ENCODE peak calls at places on chromosomes 3 and 15, in six cellular contexts. V is GM10248; L is Caco-2; W is stimulated activated CD4-positive, alpha-beta T cell treated with anti-CD3 and anti-CD28 coated beads, Interleukin-1b, Interleukin-23, amount 100 ng/mL, for 24 hours; C is C1 segment of cervical spinal cord; T is HS-5. O is an unnamed sample.

GRCh38 chr3:105365536-105366301 is 990 bp upstream of the ALCAM start:
- DNase-seq in T (no peak), L (no peak), C (peak), V (no peak), W (peak), O (peak)

GRCh38 chr3:187987919-187988318 is 166.0 kb upstream of the LPP start:
- DNase-seq in V (no peak), L (no peak), C (no peak), T (no peak), W (no peak), O (no peak)

GRCh38 chr15:57017024-57017423 is 98.6 kb downstream of the TCF12 start:
- DNase-seq in L (no peak), C (no peak), V (peak), T (no peak), W (no peak), O (no peak)

GRCh38 chr3:46127503-46127902 is 80.6 kb downstream of the CCR1 start:
- DNase-seq in V (no peak), W (no peak), T (peak), C (no peak), L (no peak), O (no peak)

GRCh38 chr3:123410149-123410515 is 38.8 kb downstream of the ADCY5 start:
- DNase-seq in W (no peak), C (no peak), T (no peak), L (no peak), V (no peak), O (no peak)

GRCh38 chr15:88657326-88658069 is 18.7 kb downstream of the ISG20 start:
- DNase-seq in V (peak), C (peak), L (no peak), T (no peak), W (no peak), O (no peak)

GRCh38 chr15:69398541-69398940 is 15.6 kb upstream of the KIF23 start:
- DNase-seq in V (no peak), W (no peak), L (no peak), C (no peak), T (no peak), O (no peak)

GRCh38 chr15:74767167-74768098 is 14.4 kb upstream of the CSK start:
- DNase-seq in L (no peak), T (no peak), V (no peak), C (no peak), W (no peak), O (no peak)

GRCh38 chr3:42518800-42519567 is 16.5 kb downstream of the VIPR1 start:
- DNase-seq in V (no peak), W (no peak), L (no peak), C (no peak), T (no peak), O (no peak)

GRCh38 chr15:40293905-40294895 is 11.3 kb upstream of the ANKRD63 start:
- DNase-seq in T (no peak), V (no peak), L (no peak), C (no peak), W (no peak), O (no peak)

GRCh38 chr15:62933388-62933787 is 109.2 kb upstream of the TPM1 start:
- DNase-seq in V (no peak), T (no peak), C (no peak), W (no peak), L (no peak), O (no peak)

GRCh38 chr3:48952510-48953118 is 34.0 kb downstream of the ARIH2 start:
- DNase-seq in W (peak), L (peak), C (no peak), T (no peak), V (peak), O (peak)

GRCh38 chr3:31277582-31277981 is 255.1 kb upstream of the STT3B start:
- DNase-seq in C (no peak), T (no peak), V (no peak), W (no peak), L (no peak), O (no peak)

GRCh38 chr15:33293619-33294309 is 17.0 kb upstream of the RYR3 start:
- DNase-seq in T (no peak), C (peak), W (no peak), L (no peak), V (no peak), O (no peak)

GRCh38 chr3:38203690-38204089 is 38.4 kb downstream of the OXSR1 start:
- DNase-seq in V (no peak), T (no peak), L (no peak), C (no peak), W (no peak), O (no peak)

GRCh38 chr3:120928991-120929390 is 21.0 kb downstream of the STXBP5L start:
- DNase-seq in W (no peak), V (no peak), C (no peak), L (no peak), T (peak), O (no peak)

GRCh38 chr3:133700351-133700750 is 38.6 kb upstream of the TOPBP1 start:
- DNase-seq in V (no peak), T (no peak), L (no peak), W (no peak), C (no peak), O (no peak)

GRCh38 chr15:50765202-50765967 is at the start of gene SPPL2A:
- DNase-seq in T (peak), L (peak), V (peak), C (peak), W (peak), O (peak)

GRCh38 chr15:29105151-29105785 is 164.4 kb downstream of the NSMCE3 start:
- DNase-seq in T (no peak), W (no peak), L (no peak), V (no peak), C (no peak), O (no peak)

GRCh38 chr3:190692256-190692655 is 170.2 kb downstream of the GMNC start:
- DNase-seq in C (no peak), T (no peak), W (no peak), V (no peak), L (no peak), O (no peak)

GRCh38 chr3:160169139-160169830 is 55.9 kb upstream of the C3orf80 start:
- DNase-seq in W (no peak), C (no peak), T (peak), L (no peak), V (no peak), O (no peak)

GRCh38 chr3:133474251-133474801 is 74.5 kb downstream of the BFSP2 start:
- DNase-seq in V (no peak), C (no peak), T (no peak), L (no peak), W (no peak), O (peak)

GRCh38 chr3:8113649-8114048 is 388.0 kb upstream of the LMCD1 start:
- DNase-seq in T (no peak), L (no peak), W (no peak), V (no peak), C (no peak), O (no peak)

GRCh38 chr15:61890106-61890505 is 170.1 kb downstream of the VPS13C start:
- DNase-seq in W (no peak), C (no peak), L (no peak), V (no peak), T (no peak), O (no peak)

GRCh38 chr15:83203543-83203942 is 4.1 kb downstream of the HDGFL3 start:
- DNase-seq in T (no peak), C (no peak), L (no peak), W (no peak), V (no peak), O (no peak)

GRCh38 chr15:85379403-85380131 is 836 bp upstream of the AKAP13 start:
- DNase-seq in C (peak), V (no peak), L (no peak), T (no peak), W (no peak), O (no peak)

GRCh38 chr3:66486646-66487045 is 14.2 kb downstream of the LRIG1 start:
- DNase-seq in W (no peak), T (peak), C (no peak), L (no peak), V (no peak), O (no peak)

GRCh38 chr15:76337047-76337738 is 620 bp downstream of the ISL2 start:
- DNase-seq in T (no peak), W (no peak), V (peak), C (no peak), L (peak), O (no peak)

GRCh38 chr3:126113733-126114132 is 29.8 kb upstream of the SLC41A3 start:
- DNase-seq in C (no peak), V (no peak), T (no peak), W (no peak), L (no peak), O (no peak)

GRCh38 chr3:46463120-46463867 is 1.4 kb downstream of the LTF start:
- DNase-seq in C (no peak), W (no peak), V (no peak), L (no peak), T (no peak), O (no peak)

GRCh38 chr3:183400352-183400751 is 28.1 kb downstream of the MCF2L2 start:
- DNase-seq in V (no peak), W (no peak), T (no peak), C (no peak), L (no peak), O (no peak)

GRCh38 chr15:65595960-65596359 is 15.0 kb downstream of the INTS14 start:
- DNase-seq in W (no peak), L (no peak), V (no peak), C (peak), T (no peak), O (peak)

O was measured in anterior cingulate cortex.